ENCODE peak calls at places on chromosomes 16 and 17, in ten cellular contexts. One of them, this sample, is unnamed.

GRCh38 chr16:67961551-67961957 is 6.9 kb downstream of the SLC12A4 start:
- DNase-seq in AG10803: no peak
- DNase-seq in H1: no peak
- DNase-seq in Peyer's patch: no peak
- DNase-seq in uterus: no peak
- DNase-seq in thyroid gland: peak
- DNase-seq in PC-3: peak
- DNase-seq in left lung: peak
- DNase-seq in fibroblast of lung: no peak
- DNase-seq in fibroblast of the aortic adventitia: no peak
- DNase-seq in this sample: no peak

GRCh38 chr17:81154961-81155360 is 10.3 kb upstream of the PVALEF start:
- DNase-seq in AG10803: no peak
- DNase-seq in H1: no peak
- DNase-seq in Peyer's patch: no peak
- DNase-seq in uterus: no peak
- DNase-seq in thyroid gland: no peak
- DNase-seq in PC-3: no peak
- DNase-seq in left lung: no peak
- DNase-seq in fibroblast of lung: no peak
- DNase-seq in fibroblast of the aortic adventitia: no peak
- DNase-seq in this sample: no peak

GRCh38 chr17:81337449-81337848 is 42.3 kb upstream of the SLC38A10 start:
- DNase-seq in AG10803: no peak
- DNase-seq in H1: no peak
- DNase-seq in Peyer's patch: no peak
- DNase-seq in uterus: no peak
- DNase-seq in thyroid gland: peak
- DNase-seq in PC-3: no peak
- DNase-seq in left lung: peak
- DNase-seq in fibroblast of lung: no peak
- DNase-seq in fibroblast of the aortic adventitia: no peak
- DNase-seq in this sample: no peak

GRCh38 chr17:8832711-8833352 is 33.7 kb upstream of the MFSD6L start:
- DNase-seq in AG10803: no peak
- DNase-seq in H1: peak
- DNase-seq in Peyer's patch: no peak
- DNase-seq in uterus: no peak
- DNase-seq in thyroid gland: no peak
- DNase-seq in PC-3: no peak
- DNase-seq in left lung: no peak
- DNase-seq in fibroblast of lung: no peak
- DNase-seq in fibroblast of the aortic adventitia: no peak
- DNase-seq in this sample: no peak

GRCh38 chr17:1997146-1997586 is 28.0 kb downstream of the RTN4RL1 start:
- DNase-seq in AG10803: no peak
- DNase-seq in H1: no peak
- DNase-seq in Peyer's patch: no peak
- DNase-seq in uterus: no peak
- DNase-seq in thyroid gland: no peak
- DNase-seq in PC-3: peak
- DNase-seq in left lung: no peak
- DNase-seq in fibroblast of lung: no peak
- DNase-seq in fibroblast of the aortic adventitia: no peak
- DNase-seq in this sample: no peak

GRCh38 chr16:15857779-15858560 is 1.1 kb upstream of the MYH11 start:
- DNase-seq in AG10803: peak
- DNase-seq in H1: no peak
- DNase-seq in Peyer's patch: no peak
- DNase-seq in uterus: peak
- DNase-seq in thyroid gland: peak
- DNase-seq in PC-3: no peak
- DNase-seq in left lung: no peak
- DNase-seq in fibroblast of lung: peak
- DNase-seq in fibroblast of the aortic adventitia: peak
- DNase-seq in this sample: no peak

GRCh38 chr17:77419547-77420475 is 279.0 kb downstream of the SEC14L1 start:
- DNase-seq in AG10803: peak
- DNase-seq in H1: no peak
- DNase-seq in Peyer's patch: no peak
- DNase-seq in uterus: no peak
- DNase-seq in thyroid gland: no peak
- DNase-seq in PC-3: peak
- DNase-seq in left lung: no peak
- DNase-seq in fibroblast of lung: no peak
- DNase-seq in fibroblast of the aortic adventitia: no peak
- DNase-seq in this sample: no peak

GRCh38 chr17:15963670-15964110 is 18.8 kb downstream of the ADORA2B start:
- DNase-seq in AG10803: no peak
- DNase-seq in H1: no peak
- DNase-seq in Peyer's patch: no peak
- DNase-seq in uterus: no peak
- DNase-seq in thyroid gland: no peak
- DNase-seq in PC-3: peak
- DNase-seq in left lung: no peak
- DNase-seq in fibroblast of lung: peak
- DNase-seq in fibroblast of the aortic adventitia: peak
- DNase-seq in this sample: no peak

GRCh38 chr16:28924399-28924761 is 658 bp downstream of the RABEP2 start:
- DNase-seq in AG10803: no peak
- DNase-seq in H1: no peak
- DNase-seq in Peyer's patch: no peak
- DNase-seq in uterus: no peak
- DNase-seq in thyroid gland: no peak
- DNase-seq in PC-3: no peak
- DNase-seq in left lung: no peak
- DNase-seq in fibroblast of lung: no peak
- DNase-seq in fibroblast of the aortic adventitia: no peak
- DNase-seq in this sample: no peak

GRCh38 chr16:19410435-19411153 is 7.1 kb upstream of the TMC5 start:
- DNase-seq in AG10803: no peak
- DNase-seq in H1: peak
- DNase-seq in Peyer's patch: no peak
- DNase-seq in uterus: no peak
- DNase-seq in thyroid gland: peak
- DNase-seq in PC-3: peak
- DNase-seq in left lung: peak
- DNase-seq in fibroblast of lung: no peak
- DNase-seq in fibroblast of the aortic adventitia: no peak
- DNase-seq in this sample: no peak

GRCh38 chr17:40522250-40522960 is 21.0 kb upstream of the TNS4 start:
- DNase-seq in AG10803: peak
- DNase-seq in H1: no peak
- DNase-seq in Peyer's patch: no peak
- DNase-seq in uterus: peak
- DNase-seq in thyroid gland: peak
- DNase-seq in PC-3: no peak
- DNase-seq in left lung: peak
- DNase-seq in fibroblast of lung: peak
- DNase-seq in fibroblast of the aortic adventitia: no peak
- DNase-seq in this sample: peak

DNA sequence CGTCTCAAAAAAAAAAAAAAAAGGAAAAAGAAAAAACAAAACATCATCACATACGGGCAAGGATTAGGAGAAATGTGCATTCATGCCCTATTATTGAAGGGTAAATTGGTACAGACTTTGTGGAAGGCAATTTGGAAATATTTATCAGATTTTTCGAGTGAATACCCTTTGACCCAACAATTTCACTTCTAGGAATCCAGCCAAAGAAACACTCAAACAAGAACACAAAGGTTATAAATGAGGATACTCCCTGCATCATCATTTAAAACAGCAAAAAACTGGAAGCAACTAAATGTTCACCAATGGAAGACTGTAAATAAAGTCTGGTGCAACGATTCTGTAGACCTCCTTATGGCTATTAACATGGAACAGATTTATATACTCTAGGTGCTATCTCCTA is 12.9 kb downstream of the ZNF423 start:
- DNase-seq in AG10803: no peak
- DNase-seq in H1: no peak
- DNase-seq in Peyer's patch: no peak
- DNase-seq in uterus: no peak
- DNase-seq in thyroid gland: no peak
- DNase-seq in PC-3: no peak
- DNase-seq in left lung: no peak
- DNase-seq in fibroblast of lung: no peak
- DNase-seq in fibroblast of the aortic adventitia: no peak
- DNase-seq in this sample: no peak
- TF ChIP-seq CTCF in AG10803: no peak
- TF ChIP-seq CTCF in H1: no peak
- TF ChIP-seq CTCF in Peyer's patch: no peak
- TF ChIP-seq CTCF in uterus: no peak
- TF ChIP-seq CTCF in thyroid gland: no peak
- TF ChIP-seq CTCF in PC-3: no peak
- TF ChIP-seq CTCF in left lung: no peak
- TF ChIP-seq CTCF in fibroblast of lung: no peak
- TF ChIP-seq CTCF in fibroblast of the aortic adventitia: no peak
- TF ChIP-seq CTCF in this sample: no peak

GRCh38 chr17:63523256-63523869 is at the start of gene KCNH6:
- DNase-seq in AG10803: no peak
- DNase-seq in H1: no peak
- DNase-seq in Peyer's patch: no peak
- DNase-seq in uterus: no peak
- DNase-seq in thyroid gland: no peak
- DNase-seq in PC-3: no peak
- DNase-seq in left lung: no peak
- DNase-seq in fibroblast of lung: no peak
- DNase-seq in fibroblast of the aortic adventitia: no peak
- DNase-seq in this sample: no peak
- TF ChIP-seq CTCF in AG10803: no peak
- TF ChIP-seq CTCF in H1: no peak
- TF ChIP-seq CTCF in Peyer's patch: no peak
- TF ChIP-seq CTCF in uterus: no peak
- TF ChIP-seq CTCF in thyroid gland: no peak
- TF ChIP-seq CTCF in PC-3: no peak
- TF ChIP-seq CTCF in left lung: no peak
- TF ChIP-seq CTCF in fibroblast of lung: no peak
- TF ChIP-seq CTCF in fibroblast of the aortic adventitia: no peak
- TF ChIP-seq CTCF in this sample: no peak

DNA sequence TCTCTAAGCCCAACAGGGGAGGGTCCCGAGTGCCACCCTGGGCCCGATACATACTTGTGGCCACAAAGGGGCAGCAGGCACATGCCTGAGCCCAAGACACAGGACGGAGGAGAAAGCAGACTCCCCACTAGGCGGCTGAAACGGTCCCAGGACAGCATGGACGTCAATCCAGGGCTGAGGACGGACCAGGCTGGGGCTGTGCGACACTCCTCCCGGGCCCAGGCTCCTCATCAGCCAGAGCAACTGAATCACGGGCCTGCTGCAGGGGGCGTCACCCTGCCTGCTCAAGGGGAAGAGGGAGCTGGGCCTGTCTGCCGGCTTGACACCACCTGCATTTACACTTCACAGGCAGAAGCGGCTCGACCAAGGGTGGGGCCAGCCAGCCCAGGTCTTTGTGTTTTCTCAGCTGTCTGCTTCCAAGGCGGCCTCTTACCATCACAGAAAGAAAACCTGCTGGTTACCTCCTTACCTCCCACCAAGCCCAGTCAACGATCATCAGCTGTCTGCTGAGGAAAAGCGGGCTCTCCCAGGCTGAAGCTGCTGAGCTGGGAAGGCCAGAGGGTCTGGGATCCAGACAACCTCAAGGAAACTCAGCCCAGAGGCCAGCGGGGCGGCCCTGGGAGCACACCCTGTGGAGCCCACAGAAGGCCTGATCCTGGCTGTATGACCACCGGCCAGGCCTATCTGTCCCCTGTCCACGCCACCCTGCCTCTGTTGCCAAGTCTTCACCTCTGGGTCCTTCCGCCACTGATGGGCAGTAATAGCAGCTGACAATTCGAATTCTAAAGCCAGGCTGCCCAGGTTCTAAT is 26.4 kb downstream of the KIFC3 start:
- DNase-seq in AG10803: no peak
- DNase-seq in H1: peak
- DNase-seq in Peyer's patch: no peak
- DNase-seq in uterus: no peak
- DNase-seq in thyroid gland: peak
- DNase-seq in PC-3: no peak
- DNase-seq in left lung: no peak
- DNase-seq in fibroblast of lung: peak
- DNase-seq in fibroblast of the aortic adventitia: no peak
- DNase-seq in this sample: no peak
- TF ChIP-seq CTCF in AG10803: no peak
- TF ChIP-seq CTCF in H1: peak
- TF ChIP-seq CTCF in Peyer's patch: no peak
- TF ChIP-seq CTCF in uterus: no peak
- TF ChIP-seq CTCF in thyroid gland: peak
- TF ChIP-seq CTCF in PC-3: peak
- TF ChIP-seq CTCF in left lung: no peak
- TF ChIP-seq CTCF in fibroblast of lung: peak
- TF ChIP-seq CTCF in fibroblast of the aortic adventitia: no peak
- TF ChIP-seq CTCF in this sample: no peak

DNA sequence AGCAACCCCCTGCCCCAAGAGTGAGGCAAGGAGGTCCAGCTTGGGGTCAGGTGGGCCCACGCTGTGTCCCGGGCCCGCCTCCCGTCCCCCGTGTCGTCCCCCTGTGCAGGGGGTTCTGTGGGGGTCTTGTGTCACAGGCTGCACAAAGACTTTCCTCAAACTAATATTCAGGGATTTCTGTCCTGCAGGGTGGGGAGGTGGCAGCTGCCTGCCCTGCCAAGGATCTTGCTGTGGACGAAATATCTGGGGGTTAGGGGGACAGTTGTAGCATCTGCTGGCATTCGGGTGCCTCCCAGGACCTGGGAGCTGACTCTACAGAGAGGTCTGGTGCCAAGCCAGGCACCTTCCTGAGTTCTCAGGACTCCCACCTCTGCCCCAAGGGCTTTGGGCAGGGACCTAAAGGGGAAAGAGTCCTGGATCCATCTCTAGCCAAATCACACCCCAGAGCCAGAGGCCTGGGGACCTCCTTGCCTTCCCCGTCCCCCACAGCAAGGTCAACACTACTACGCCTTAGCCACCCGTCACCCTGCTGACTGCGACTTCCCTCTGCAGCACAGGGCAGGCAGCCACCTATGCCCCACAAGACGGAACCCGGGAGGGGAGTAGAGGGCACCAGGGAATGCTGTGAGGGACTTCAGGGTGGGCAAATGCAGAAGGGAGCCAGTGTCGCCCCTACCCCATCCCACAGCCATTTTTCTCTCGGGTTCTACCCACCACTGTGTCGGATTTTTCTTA is 59.3 kb downstream of the TMEM132E start:
- DNase-seq in AG10803: no peak
- DNase-seq in H1: no peak
- DNase-seq in Peyer's patch: no peak
- DNase-seq in uterus: no peak
- DNase-seq in thyroid gland: no peak
- DNase-seq in PC-3: no peak
- DNase-seq in left lung: no peak
- DNase-seq in fibroblast of lung: no peak
- DNase-seq in fibroblast of the aortic adventitia: no peak
- DNase-seq in this sample: no peak
- TF ChIP-seq CTCF in AG10803: no peak
- TF ChIP-seq CTCF in H1: no peak
- TF ChIP-seq CTCF in Peyer's patch: peak
- TF ChIP-seq CTCF in uterus: no peak
- TF ChIP-seq CTCF in thyroid gland: no peak
- TF ChIP-seq CTCF in PC-3: no peak
- TF ChIP-seq CTCF in left lung: no peak
- TF ChIP-seq CTCF in fibroblast of lung: no peak
- TF ChIP-seq CTCF in fibroblast of the aortic adventitia: no peak
- TF ChIP-seq CTCF in this sample: no peak

GRCh38 chr16:88487124-88487432 is 34.0 kb downstream of the ZFPM1 start:
- DNase-seq in AG10803: no peak
- DNase-seq in H1: no peak
- DNase-seq in Peyer's patch: no peak
- DNase-seq in uterus: no peak
- DNase-seq in thyroid gland: no peak
- DNase-seq in PC-3: no peak
- DNase-seq in left lung: no peak
- DNase-seq in fibroblast of lung: no peak
- DNase-seq in fibroblast of the aortic adventitia: no peak
- DNase-seq in this sample: no peak
- TF ChIP-seq CTCF in AG10803: no peak
- TF ChIP-seq CTCF in H1: no peak
- TF ChIP-seq CTCF in Peyer's patch: no peak
- TF ChIP-seq CTCF in uterus: no peak
- TF ChIP-seq CTCF in thyroid gland: no peak
- TF ChIP-seq CTCF in PC-3: no peak
- TF ChIP-seq CTCF in left lung: no peak
- TF ChIP-seq CTCF in fibroblast of lung: no peak
- TF ChIP-seq CTCF in fibroblast of the aortic adventitia: no peak
- TF ChIP-seq CTCF in this sample: no peak